ENCODE peak calls at places on chromosomes 6 and 20, in six cellular contexts. One of them, this sample, is unnamed.

GRCh38 chr6:134295953-134296553 is 21.9 kb downstream of the SGK1 start:
- DNase-seq in RCC 7860: peak; percentile 97
- DNase-seq in stimulated activated CD8-positive, alpha-beta memory T cell treated with anti-CD3 and anti-CD28 coated beads, Interleukin-4, amount 100 ng/mL, for 1 hour: no peak
- DNase-seq in C1 segment of cervical spinal cord: peak; percentile 28
- DNase-seq in neural crest cell: no peak
- DNase-seq in Kasumi-1: peak; percentile 95
- DNase-seq in this sample: peak; percentile 86

GRCh38 chr20:36856691-36857635 is 19.0 kb upstream of the TLDC2 start:
- DNase-seq in neural crest cell: no peak
- DNase-seq in C1 segment of cervical spinal cord: no peak
- DNase-seq in Kasumi-1: peak; percentile 82
- DNase-seq in RCC 7860: no peak
- DNase-seq in stimulated activated CD8-positive, alpha-beta memory T cell treated with anti-CD3 and anti-CD28 coated beads, Interleukin-4, amount 100 ng/mL, for 1 hour: no peak
- DNase-seq in this sample: no peak

GRCh38 chr6:38103921-38104320 is 284.4 kb downstream of the ZFAND3 start:
- DNase-seq in Kasumi-1: no peak
- DNase-seq in C1 segment of cervical spinal cord: no peak
- DNase-seq in RCC 7860: no peak
- DNase-seq in stimulated activated CD8-positive, alpha-beta memory T cell treated with anti-CD3 and anti-CD28 coated beads, Interleukin-4, amount 100 ng/mL, for 1 hour: no peak
- DNase-seq in neural crest cell: no peak
- DNase-seq in this sample: no peak

GRCh38 chr6:29909995-29910394 is 32.3 kb upstream of the HLA-A start:
- DNase-seq in C1 segment of cervical spinal cord: no peak
- DNase-seq in RCC 7860: no peak
- DNase-seq in neural crest cell: no peak
- DNase-seq in Kasumi-1: no peak
- DNase-seq in stimulated activated CD8-positive, alpha-beta memory T cell treated with anti-CD3 and anti-CD28 coated beads, Interleukin-4, amount 100 ng/mL, for 1 hour: no peak
- DNase-seq in this sample: no peak

GRCh38 chr20:5932796-5933195 is 17.5 kb downstream of the TRMT6 start:
- DNase-seq in RCC 7860: no peak
- DNase-seq in stimulated activated CD8-positive, alpha-beta memory T cell treated with anti-CD3 and anti-CD28 coated beads, Interleukin-4, amount 100 ng/mL, for 1 hour: no peak
- DNase-seq in Kasumi-1: no peak
- DNase-seq in C1 segment of cervical spinal cord: no peak
- DNase-seq in neural crest cell: no peak
- DNase-seq in this sample: peak; percentile 51

GRCh38 chr6:35499372-35499771 is 2.5 kb upstream of the TEAD3 start:
- DNase-seq in neural crest cell: no peak
- DNase-seq in Kasumi-1: no peak
- DNase-seq in stimulated activated CD8-positive, alpha-beta memory T cell treated with anti-CD3 and anti-CD28 coated beads, Interleukin-4, amount 100 ng/mL, for 1 hour: no peak
- DNase-seq in C1 segment of cervical spinal cord: no peak
- DNase-seq in RCC 7860: no peak
- DNase-seq in this sample: no peak

GRCh38 chr6:8651998-8652397 is 216.7 kb upstream of the SLC35B3 start:
- DNase-seq in Kasumi-1: no peak
- DNase-seq in neural crest cell: no peak
- DNase-seq in RCC 7860: no peak
- DNase-seq in stimulated activated CD8-positive, alpha-beta memory T cell treated with anti-CD3 and anti-CD28 coated beads, Interleukin-4, amount 100 ng/mL, for 1 hour: no peak
- DNase-seq in C1 segment of cervical spinal cord: no peak
- DNase-seq in this sample: no peak

GRCh38 chr6:158774734-158775449 is 44.3 kb downstream of the EZR start:
- DNase-seq in C1 segment of cervical spinal cord: no peak
- DNase-seq in neural crest cell: no peak
- DNase-seq in RCC 7860: no peak
- DNase-seq in Kasumi-1: no peak
- DNase-seq in stimulated activated CD8-positive, alpha-beta memory T cell treated with anti-CD3 and anti-CD28 coated beads, Interleukin-4, amount 100 ng/mL, for 1 hour: no peak
- DNase-seq in this sample: no peak

GRCh38 chr6:51552400-51552799 is 535.0 kb downstream of the PKHD1 start:
- DNase-seq in stimulated activated CD8-positive, alpha-beta memory T cell treated with anti-CD3 and anti-CD28 coated beads, Interleukin-4, amount 100 ng/mL, for 1 hour: no peak
- DNase-seq in C1 segment of cervical spinal cord: no peak
- DNase-seq in neural crest cell: no peak
- DNase-seq in RCC 7860: no peak
- DNase-seq in Kasumi-1: no peak
- DNase-seq in this sample: no peak

GRCh38 chr6:154086510-154086909 is 47.5 kb downstream of the OPRM1 start:
- DNase-seq in RCC 7860: peak; percentile 47
- DNase-seq in Kasumi-1: no peak
- DNase-seq in neural crest cell: no peak
- DNase-seq in stimulated activated CD8-positive, alpha-beta memory T cell treated with anti-CD3 and anti-CD28 coated beads, Interleukin-4, amount 100 ng/mL, for 1 hour: no peak
- DNase-seq in C1 segment of cervical spinal cord: no peak
- DNase-seq in this sample: no peak

GRCh38 chr6:170266061-170266825 is 24.6 kb downstream of the DLL1 start:
- DNase-seq in RCC 7860: no peak
- DNase-seq in Kasumi-1: no peak
- DNase-seq in C1 segment of cervical spinal cord: peak; percentile 45
- DNase-seq in neural crest cell: no peak
- DNase-seq in stimulated activated CD8-positive, alpha-beta memory T cell treated with anti-CD3 and anti-CD28 coated beads, Interleukin-4, amount 100 ng/mL, for 1 hour: no peak
- DNase-seq in this sample: no peak

GRCh38 chr6:164154588-164154987 is 740.1 kb downstream of the QKI start:
- DNase-seq in neural crest cell: no peak
- DNase-seq in C1 segment of cervical spinal cord: no peak
- DNase-seq in Kasumi-1: no peak
- DNase-seq in stimulated activated CD8-positive, alpha-beta memory T cell treated with anti-CD3 and anti-CD28 coated beads, Interleukin-4, amount 100 ng/mL, for 1 hour: no peak
- DNase-seq in RCC 7860: no peak
- DNase-seq in this sample: no peak

GRCh38 chr6:11096109-11096508 is 2.5 kb downstream of the SMIM13 start:
- DNase-seq in stimulated activated CD8-positive, alpha-beta memory T cell treated with anti-CD3 and anti-CD28 coated beads, Interleukin-4, amount 100 ng/mL, for 1 hour: no peak
- DNase-seq in Kasumi-1: peak; percentile 33
- DNase-seq in C1 segment of cervical spinal cord: no peak
- DNase-seq in RCC 7860: no peak
- DNase-seq in neural crest cell: no peak
- DNase-seq in this sample: peak; percentile 68

GRCh38 chr6:74170118-74170517 is 474.1 kb downstream of the CD109 start:
- DNase-seq in neural crest cell: no peak
- DNase-seq in stimulated activated CD8-positive, alpha-beta memory T cell treated with anti-CD3 and anti-CD28 coated beads, Interleukin-4, amount 100 ng/mL, for 1 hour: no peak
- DNase-seq in Kasumi-1: no peak
- DNase-seq in RCC 7860: no peak
- DNase-seq in C1 segment of cervical spinal cord: no peak
- DNase-seq in this sample: no peak

GRCh38 chr6:170206931-170207431 is 83.9 kb downstream of the DLL1 start:
- DNase-seq in C1 segment of cervical spinal cord: no peak
- DNase-seq in RCC 7860: no peak
- DNase-seq in neural crest cell: no peak
- DNase-seq in stimulated activated CD8-positive, alpha-beta memory T cell treated with anti-CD3 and anti-CD28 coated beads, Interleukin-4, amount 100 ng/mL, for 1 hour: no peak
- DNase-seq in Kasumi-1: no peak
- DNase-seq in this sample: no peak

GRCh38 chr6:103122766-103123601 is 1729.5 kb downstream of the GRIK2 start:
- DNase-seq in stimulated activated CD8-positive, alpha-beta memory T cell treated with anti-CD3 and anti-CD28 coated beads, Interleukin-4, amount 100 ng/mL, for 1 hour: no peak
- DNase-seq in neural crest cell: peak; percentile 76
- DNase-seq in RCC 7860: no peak
- DNase-seq in Kasumi-1: peak; percentile 69
- DNase-seq in C1 segment of cervical spinal cord: no peak
- DNase-seq in this sample: peak; percentile 73

GRCh38 chr6:53441035-53441493 is 92.3 kb upstream of the ELOVL5 start:
- DNase-seq in RCC 7860: peak; percentile 10
- DNase-seq in C1 segment of cervical spinal cord: no peak
- DNase-seq in Kasumi-1: no peak
- DNase-seq in stimulated activated CD8-positive, alpha-beta memory T cell treated with anti-CD3 and anti-CD28 coated beads, Interleukin-4, amount 100 ng/mL, for 1 hour: no peak
- DNase-seq in neural crest cell: no peak
- DNase-seq in this sample: no peak

GRCh38 chr20:32742322-32743236 is 688 bp downstream of the COMMD7 start:
- DNase-seq in stimulated activated CD8-positive, alpha-beta memory T cell treated with anti-CD3 and anti-CD28 coated beads, Interleukin-4, amount 100 ng/mL, for 1 hour: no peak
- DNase-seq in C1 segment of cervical spinal cord: no peak
- DNase-seq in neural crest cell: no peak
- DNase-seq in RCC 7860: no peak
- DNase-seq in Kasumi-1: no peak
- DNase-seq in this sample: peak; percentile 30

GRCh38 chr6:61585504-61585903 is 700.5 kb downstream of the KHDRBS2 start:
- DNase-seq in RCC 7860: no peak
- DNase-seq in stimulated activated CD8-positive, alpha-beta memory T cell treated with anti-CD3 and anti-CD28 coated beads, Interleukin-4, amount 100 ng/mL, for 1 hour: no peak
- DNase-seq in neural crest cell: no peak
- DNase-seq in Kasumi-1: no peak
- DNase-seq in C1 segment of cervical spinal cord: no peak
- DNase-seq in this sample: no peak

GRCh38 chr20:61756966-61757677 is 308.6 kb downstream of the TAF4 start:
- DNase-seq in Kasumi-1: no peak
- DNase-seq in RCC 7860: no peak
- DNase-seq in C1 segment of cervical spinal cord: no peak
- DNase-seq in neural crest cell: no peak
- DNase-seq in stimulated activated CD8-positive, alpha-beta memory T cell treated with anti-CD3 and anti-CD28 coated beads, Interleukin-4, amount 100 ng/mL, for 1 hour: no peak
- DNase-seq in this sample: no peak

GRCh38 chr6:31086788-31087440 is 25.5 kb downstream of the C6orf15 start:
- DNase-seq in RCC 7860: peak; percentile 74
- DNase-seq in neural crest cell: no peak
- DNase-seq in Kasumi-1: no peak
- DNase-seq in C1 segment of cervical spinal cord: no peak
- DNase-seq in stimulated activated CD8-positive, alpha-beta memory T cell treated with anti-CD3 and anti-CD28 coated beads, Interleukin-4, amount 100 ng/mL, for 1 hour: no peak
- DNase-seq in this sample: no peak

GRCh38 chr6:77906070-77906469 is 253.2 kb downstream of the MEI4 start:
- DNase-seq in stimulated activated CD8-positive, alpha-beta memory T cell treated with anti-CD3 and anti-CD28 coated beads, Interleukin-4, amount 100 ng/mL, for 1 hour: no peak
- DNase-seq in Kasumi-1: no peak
- DNase-seq in C1 segment of cervical spinal cord: no peak
- DNase-seq in RCC 7860: no peak
- DNase-seq in neural crest cell: no peak
- DNase-seq in this sample: no peak

GRCh38 chr6:137297887-137298286 is 78.7 kb upstream of the IFNGR1 start:
- DNase-seq in neural crest cell: peak; percentile 9
- DNase-seq in stimulated activated CD8-positive, alpha-beta memory T cell treated with anti-CD3 and anti-CD28 coated beads, Interleukin-4, amount 100 ng/mL, for 1 hour: no peak
- DNase-seq in RCC 7860: peak; percentile 5
- DNase-seq in C1 segment of cervical spinal cord: peak; percentile 18
- DNase-seq in Kasumi-1: peak; percentile 74
- DNase-seq in this sample: no peak

GRCh38 chr6:79864001-79864400 is 83.4 kb downstream of the ELOVL4 start:
- DNase-seq in stimulated activated CD8-positive, alpha-beta memory T cell treated with anti-CD3 and anti-CD28 coated beads, Interleukin-4, amount 100 ng/mL, for 1 hour: no peak
- DNase-seq in RCC 7860: no peak
- DNase-seq in C1 segment of cervical spinal cord: no peak
- DNase-seq in Kasumi-1: no peak
- DNase-seq in neural crest cell: no peak
- DNase-seq in this sample: no peak

GRCh38 chr6:162372092-162372491 is 355.5 kb downstream of the PRKN start:
- DNase-seq in RCC 7860: no peak
- DNase-seq in C1 segment of cervical spinal cord: no peak
- DNase-seq in Kasumi-1: no peak
- DNase-seq in stimulated activated CD8-positive, alpha-beta memory T cell treated with anti-CD3 and anti-CD28 coated beads, Interleukin-4, amount 100 ng/mL, for 1 hour: no peak
- DNase-seq in neural crest cell: no peak
- DNase-seq in this sample: no peak

GRCh38 chr6:41704028-41704427 is 31.4 kb downstream of the TFEB start:
- DNase-seq in RCC 7860: no peak
- DNase-seq in C1 segment of cervical spinal cord: peak; percentile 43
- DNase-seq in Kasumi-1: no peak
- DNase-seq in neural crest cell: no peak
- DNase-seq in stimulated activated CD8-positive, alpha-beta memory T cell treated with anti-CD3 and anti-CD28 coated beads, Interleukin-4, amount 100 ng/mL, for 1 hour: no peak
- DNase-seq in this sample: no peak

GRCh38 chr20:49669601-49670189 is 44.0 kb downstream of the B4GALT5 start:
- DNase-seq in stimulated activated CD8-positive, alpha-beta memory T cell treated with anti-CD3 and anti-CD28 coated beads, Interleukin-4, amount 100 ng/mL, for 1 hour: no peak
- DNase-seq in neural crest cell: no peak
- DNase-seq in RCC 7860: no peak
- DNase-seq in Kasumi-1: no peak
- DNase-seq in C1 segment of cervical spinal cord: no peak
- DNase-seq in this sample: no peak

GRCh38 chr20:38997622-38998021 is 35.5 kb downstream of the DHX35 start:
- DNase-seq in stimulated activated CD8-positive, alpha-beta memory T cell treated with anti-CD3 and anti-CD28 coated beads, Interleukin-4, amount 100 ng/mL, for 1 hour: no peak
- DNase-seq in neural crest cell: no peak
- DNase-seq in RCC 7860: no peak
- DNase-seq in C1 segment of cervical spinal cord: no peak
- DNase-seq in Kasumi-1: no peak
- DNase-seq in this sample: no peak

GRCh38 chr6:93235775-93236174 is 183.6 kb downstream of the EPHA7 start:
- DNase-seq in Kasumi-1: no peak
- DNase-seq in neural crest cell: no peak
- DNase-seq in RCC 7860: no peak
- DNase-seq in stimulated activated CD8-positive, alpha-beta memory T cell treated with anti-CD3 and anti-CD28 coated beads, Interleukin-4, amount 100 ng/mL, for 1 hour: no peak
- DNase-seq in C1 segment of cervical spinal cord: no peak
- DNase-seq in this sample: no peak

GRCh38 chr20:6870559-6870958 is 103.1 kb downstream of the BMP2 start:
- DNase-seq in RCC 7860: no peak
- DNase-seq in stimulated activated CD8-positive, alpha-beta memory T cell treated with anti-CD3 and anti-CD28 coated beads, Interleukin-4, amount 100 ng/mL, for 1 hour: no peak
- DNase-seq in neural crest cell: no peak
- DNase-seq in C1 segment of cervical spinal cord: no peak
- DNase-seq in Kasumi-1: no peak
- DNase-seq in this sample: no peak

GRCh38 chr20:57941572-57942381 is 232.0 kb upstream of the PMEPA1 start:
- DNase-seq in RCC 7860: peak; percentile 57
- DNase-seq in C1 segment of cervical spinal cord: no peak
- DNase-seq in neural crest cell: no peak
- DNase-seq in Kasumi-1: no peak
- DNase-seq in stimulated activated CD8-positive, alpha-beta memory T cell treated with anti-CD3 and anti-CD28 coated beads, Interleukin-4, amount 100 ng/mL, for 1 hour: no peak
- DNase-seq in this sample: no peak

GRCh38 chr6:14423955-14424354 is 306.4 kb downstream of the CD83 start:
- DNase-seq in stimulated activated CD8-positive, alpha-beta memory T cell treated with anti-CD3 and anti-CD28 coated beads, Interleukin-4, amount 100 ng/mL, for 1 hour: no peak
- DNase-seq in neural crest cell: no peak
- DNase-seq in Kasumi-1: no peak
- DNase-seq in RCC 7860: no peak
- DNase-seq in C1 segment of cervical spinal cord: no peak
- DNase-seq in this sample: no peak

GRCh38 chr6:72651191-72651590 is 29.3 kb downstream of the KCNQ5 start:
- DNase-seq in C1 segment of cervical spinal cord: no peak
- DNase-seq in Kasumi-1: no peak
- DNase-seq in stimulated activated CD8-positive, alpha-beta memory T cell treated with anti-CD3 and anti-CD28 coated beads, Interleukin-4, amount 100 ng/mL, for 1 hour: no peak
- DNase-seq in neural crest cell: no peak
- DNase-seq in RCC 7860: no peak
- DNase-seq in this sample: no peak

GRCh38 chr20:3080939-3081388 is 3.6 kb downstream of the AVP start:
- DNase-seq in C1 segment of cervical spinal cord: no peak
- DNase-seq in Kasumi-1: no peak
- DNase-seq in stimulated activated CD8-positive, alpha-beta memory T cell treated with anti-CD3 and anti-CD28 coated beads, Interleukin-4, amount 100 ng/mL, for 1 hour: no peak
- DNase-seq in neural crest cell: no peak
- DNase-seq in RCC 7860: peak; percentile 34
- DNase-seq in this sample: peak; percentile 16

GRCh38 chr20:44586986-44587980 is 4.9 kb downstream of the PKIG start:
- DNase-seq in stimulated activated CD8-positive, alpha-beta memory T cell treated with anti-CD3 and anti-CD28 coated beads, Interleukin-4, amount 100 ng/mL, for 1 hour: no peak
- DNase-seq in RCC 7860: no peak
- DNase-seq in Kasumi-1: no peak
- DNase-seq in C1 segment of cervical spinal cord: no peak
- DNase-seq in neural crest cell: no peak
- DNase-seq in this sample: no peak